ENCODE peak calls at places on chromosome 13, in ten cellular contexts. One of them, this sample, is unnamed.

GRCh38 chr13:49253310-49253709 is 5.6 kb downstream of the CDADC1 start:
- DNase-seq in brain microvascular endothelial cell: no peak
- DNase-seq in esophagus muscularis mucosa: no peak
- DNase-seq in uterus: no peak
- DNase-seq in foreskin keratinocyte: no peak
- DNase-seq in pancreas: no peak
- DNase-seq in GM23338: no peak
- DNase-seq in ovary: no peak
- DNase-seq in prostate gland: no peak
- DNase-seq in AG04450: no peak
- DNase-seq in this sample: no peak

GRCh38 chr13:113669871-113670341 is 2.9 kb downstream of the GRK1 start:
- DNase-seq in prostate gland: no peak
- DNase-seq in foreskin keratinocyte: no peak
- DNase-seq in AG04450: no peak
- DNase-seq in esophagus muscularis mucosa: no peak
- DNase-seq in brain microvascular endothelial cell: no peak
- DNase-seq in GM23338: no peak
- DNase-seq in ovary: no peak
- DNase-seq in uterus: peak
- DNase-seq in pancreas: peak
- DNase-seq in this sample: no peak

GRCh38 chr13:43446126-43446525 is 340.6 kb downstream of the ENOX1 start:
- DNase-seq in esophagus muscularis mucosa: no peak
- DNase-seq in uterus: no peak
- DNase-seq in ovary: no peak
- DNase-seq in GM23338: no peak
- DNase-seq in foreskin keratinocyte: no peak
- DNase-seq in pancreas: no peak
- DNase-seq in AG04450: no peak
- DNase-seq in brain microvascular endothelial cell: no peak
- DNase-seq in prostate gland: no peak
- DNase-seq in this sample: no peak

GRCh38 chr13:91133941-91134772 is 213.3 kb upstream of the MIR17HG start:
- DNase-seq in pancreas: peak
- DNase-seq in ovary: no peak
- DNase-seq in brain microvascular endothelial cell: peak
- DNase-seq in esophagus muscularis mucosa: no peak
- DNase-seq in prostate gland: peak
- DNase-seq in GM23338: peak
- DNase-seq in AG04450: peak
- DNase-seq in foreskin keratinocyte: peak
- DNase-seq in uterus: no peak
- DNase-seq in this sample: peak

GRCh38 chr13:110374644-110375370 is 67.7 kb downstream of the COL4A2 start:
- DNase-seq in foreskin keratinocyte: no peak
- DNase-seq in AG04450: no peak
- DNase-seq in brain microvascular endothelial cell: no peak
- DNase-seq in uterus: peak
- DNase-seq in pancreas: no peak
- DNase-seq in esophagus muscularis mucosa: no peak
- DNase-seq in prostate gland: no peak
- DNase-seq in ovary: no peak
- DNase-seq in GM23338: no peak
- DNase-seq in this sample: no peak

GRCh38 chr13:44470623-44471562 is 97.3 kb downstream of the SERP2 start:
- DNase-seq in GM23338: peak
- DNase-seq in pancreas: no peak
- DNase-seq in esophagus muscularis mucosa: no peak
- DNase-seq in brain microvascular endothelial cell: no peak
- DNase-seq in prostate gland: no peak
- DNase-seq in ovary: no peak
- DNase-seq in uterus: no peak
- DNase-seq in foreskin keratinocyte: no peak
- DNase-seq in AG04450: no peak
- DNase-seq in this sample: no peak

GRCh38 chr13:106851251-106851650 is 283.3 kb upstream of the ARGLU1 start:
- DNase-seq in AG04450: no peak
- DNase-seq in brain microvascular endothelial cell: peak
- DNase-seq in pancreas: no peak
- DNase-seq in GM23338: no peak
- DNase-seq in prostate gland: no peak
- DNase-seq in ovary: no peak
- DNase-seq in uterus: no peak
- DNase-seq in esophagus muscularis mucosa: no peak
- DNase-seq in foreskin keratinocyte: no peak
- DNase-seq in this sample: peak

GRCh38 chr13:42985312-42986175 is 6.5 kb downstream of the EPSTI1 start:
- DNase-seq in foreskin keratinocyte: no peak
- DNase-seq in esophagus muscularis mucosa: no peak
- DNase-seq in brain microvascular endothelial cell: no peak
- DNase-seq in uterus: peak
- DNase-seq in prostate gland: peak
- DNase-seq in ovary: peak
- DNase-seq in GM23338: no peak
- DNase-seq in pancreas: no peak
- DNase-seq in AG04450: no peak
- DNase-seq in this sample: no peak

GRCh38 chr13:75931116-75931515 is 295.0 kb downstream of the LMO7 start:
- DNase-seq in foreskin keratinocyte: no peak
- DNase-seq in pancreas: no peak
- DNase-seq in uterus: no peak
- DNase-seq in AG04450: no peak
- DNase-seq in GM23338: no peak
- DNase-seq in prostate gland: no peak
- DNase-seq in esophagus muscularis mucosa: no peak
- DNase-seq in brain microvascular endothelial cell: no peak
- DNase-seq in ovary: no peak
- DNase-seq in this sample: no peak

GRCh38 chr13:40982772-40983171 is 36.3 kb downstream of the ELF1 start:
- DNase-seq in esophagus muscularis mucosa: no peak
- DNase-seq in prostate gland: peak
- DNase-seq in ovary: peak
- DNase-seq in GM23338: no peak
- DNase-seq in pancreas: no peak
- DNase-seq in AG04450: no peak
- DNase-seq in brain microvascular endothelial cell: peak
- DNase-seq in foreskin keratinocyte: no peak
- DNase-seq in uterus: peak
- DNase-seq in this sample: no peak

DNA sequence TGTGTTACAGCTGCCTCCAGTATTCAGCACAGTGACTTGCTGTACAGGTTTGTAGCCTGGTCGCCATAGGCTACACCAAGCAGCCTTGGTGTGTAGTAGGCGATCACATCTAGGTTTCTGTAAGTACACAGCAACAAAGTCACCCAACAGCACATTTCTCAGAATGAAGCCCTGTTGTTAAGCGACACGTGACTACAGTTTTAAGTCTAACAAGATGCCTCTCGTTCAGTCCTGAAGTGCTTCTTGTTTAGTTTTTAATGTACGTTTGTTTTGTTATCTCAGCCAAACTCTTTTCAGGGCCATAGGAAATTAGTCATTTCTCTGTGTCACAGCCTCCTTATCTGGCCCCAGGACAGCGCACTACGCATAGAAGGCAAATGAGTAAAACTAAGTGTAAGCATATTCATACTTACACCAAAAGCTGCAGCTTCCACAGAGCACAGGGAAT is 50.0 kb upstream of the GPR183 start:
- DNase-seq in GM23338: no peak
- DNase-seq in brain microvascular endothelial cell: peak
- DNase-seq in foreskin keratinocyte: no peak
- DNase-seq in uterus: no peak
- DNase-seq in esophagus muscularis mucosa: no peak
- DNase-seq in AG04450: peak
- DNase-seq in ovary: no peak
- DNase-seq in prostate gland: no peak
- DNase-seq in pancreas: no peak
- DNase-seq in this sample: no peak
- H3K27ac ChIP-seq in GM23338: no peak
- H3K27ac ChIP-seq in brain microvascular endothelial cell: peak
- H3K27ac ChIP-seq in foreskin keratinocyte: no peak
- H3K27ac ChIP-seq in uterus: peak
- H3K27ac ChIP-seq in esophagus muscularis mucosa: peak
- H3K27ac ChIP-seq in AG04450: peak
- H3K27ac ChIP-seq in ovary: no peak
- H3K27ac ChIP-seq in prostate gland: peak
- H3K27ac ChIP-seq in pancreas: no peak
- H3K27ac ChIP-seq in this sample: no peak

DNA sequence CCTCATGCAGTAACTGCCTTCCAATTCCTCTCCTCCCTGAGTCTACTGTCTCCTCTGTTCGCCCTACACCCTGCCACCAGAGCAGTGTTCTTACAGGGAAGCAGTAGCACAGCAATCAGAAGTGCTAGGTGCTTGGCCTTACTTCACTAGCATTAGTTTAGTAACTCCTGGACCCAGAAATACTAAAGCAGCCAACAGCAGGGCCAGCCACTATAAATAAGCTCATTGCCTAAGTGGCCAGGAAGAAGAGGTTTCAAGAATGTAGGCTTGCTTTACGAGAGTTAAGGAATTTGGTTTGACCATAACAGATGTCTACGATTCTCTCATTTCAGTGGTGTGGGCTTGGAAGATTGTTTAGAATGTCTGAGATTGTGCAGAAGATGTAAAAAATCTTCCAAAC is 103.4 kb downstream of the ZAR1L start:
- DNase-seq in GM23338: no peak
- DNase-seq in foreskin keratinocyte: no peak
- DNase-seq in esophagus muscularis mucosa: peak
- DNase-seq in brain microvascular endothelial cell: peak
- DNase-seq in ovary: no peak
- DNase-seq in prostate gland: no peak
- DNase-seq in AG04450: peak
- DNase-seq in uterus: no peak
- DNase-seq in pancreas: no peak
- DNase-seq in this sample: no peak
- H3K27ac ChIP-seq in GM23338: no peak
- H3K27ac ChIP-seq in foreskin keratinocyte: no peak
- H3K27ac ChIP-seq in esophagus muscularis mucosa: peak
- H3K27ac ChIP-seq in brain microvascular endothelial cell: peak
- H3K27ac ChIP-seq in ovary: no peak
- H3K27ac ChIP-seq in prostate gland: no peak
- H3K27ac ChIP-seq in AG04450: peak
- H3K27ac ChIP-seq in uterus: peak
- H3K27ac ChIP-seq in pancreas: no peak
- H3K27ac ChIP-seq in this sample: no peak

GRCh38 chr13:26950546-26950945 is 190.0 kb upstream of the GPR12 start:
- DNase-seq in ovary: no peak
- DNase-seq in GM23338: no peak
- DNase-seq in prostate gland: no peak
- DNase-seq in pancreas: no peak
- DNase-seq in esophagus muscularis mucosa: no peak
- DNase-seq in AG04450: no peak
- DNase-seq in uterus: no peak
- DNase-seq in foreskin keratinocyte: no peak
- DNase-seq in brain microvascular endothelial cell: no peak
- DNase-seq in this sample: no peak
- H3K27ac ChIP-seq in ovary: no peak
- H3K27ac ChIP-seq in GM23338: no peak
- H3K27ac ChIP-seq in prostate gland: no peak
- H3K27ac ChIP-seq in pancreas: peak
- H3K27ac ChIP-seq in esophagus muscularis mucosa: no peak
- H3K27ac ChIP-seq in AG04450: no peak
- H3K27ac ChIP-seq in uterus: no peak
- H3K27ac ChIP-seq in foreskin keratinocyte: no peak
- H3K27ac ChIP-seq in brain microvascular endothelial cell: no peak
- H3K27ac ChIP-seq in this sample: no peak

DNA sequence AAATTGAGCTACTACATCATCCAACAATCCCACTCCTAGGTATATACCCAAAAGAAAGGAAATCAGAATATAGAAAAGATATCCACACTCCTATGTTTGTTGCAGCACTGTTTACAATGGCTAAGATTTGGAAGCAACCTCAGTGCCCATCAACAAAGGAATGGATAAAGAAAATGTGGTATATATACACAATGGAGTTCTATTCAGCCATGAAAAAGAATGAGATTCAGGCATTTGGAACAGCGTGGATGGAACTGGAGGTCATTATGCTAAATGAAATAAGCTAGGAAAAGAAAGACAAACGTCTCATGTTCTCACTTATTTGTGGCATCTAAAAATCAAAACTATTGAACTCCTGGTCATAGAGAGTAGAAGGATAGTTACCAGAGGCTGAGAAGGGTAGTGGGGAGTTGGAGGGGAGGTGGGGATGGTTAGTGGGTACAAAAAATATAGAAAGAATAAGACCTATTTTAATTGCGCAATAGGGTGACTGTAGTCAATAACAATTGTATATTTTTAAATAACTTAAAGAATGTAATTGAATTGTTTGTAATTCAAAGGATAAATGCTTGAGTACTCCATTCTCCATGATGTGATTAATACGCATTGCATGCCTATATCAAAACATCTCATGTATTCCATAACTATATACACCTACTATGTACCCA is 27.0 kb upstream of the HNRNPA1L2 start:
- DNase-seq in uterus: no peak
- DNase-seq in GM23338: no peak
- DNase-seq in prostate gland: no peak
- DNase-seq in brain microvascular endothelial cell: no peak
- DNase-seq in pancreas: no peak
- DNase-seq in esophagus muscularis mucosa: no peak
- DNase-seq in foreskin keratinocyte: no peak
- DNase-seq in ovary: no peak
- DNase-seq in AG04450: no peak
- DNase-seq in this sample: no peak
- H3K27ac ChIP-seq in uterus: no peak
- H3K27ac ChIP-seq in GM23338: no peak
- H3K27ac ChIP-seq in prostate gland: no peak
- H3K27ac ChIP-seq in brain microvascular endothelial cell: no peak
- H3K27ac ChIP-seq in pancreas: no peak
- H3K27ac ChIP-seq in esophagus muscularis mucosa: no peak
- H3K27ac ChIP-seq in foreskin keratinocyte: no peak
- H3K27ac ChIP-seq in ovary: no peak
- H3K27ac ChIP-seq in AG04450: no peak
- H3K27ac ChIP-seq in this sample: no peak

DNA sequence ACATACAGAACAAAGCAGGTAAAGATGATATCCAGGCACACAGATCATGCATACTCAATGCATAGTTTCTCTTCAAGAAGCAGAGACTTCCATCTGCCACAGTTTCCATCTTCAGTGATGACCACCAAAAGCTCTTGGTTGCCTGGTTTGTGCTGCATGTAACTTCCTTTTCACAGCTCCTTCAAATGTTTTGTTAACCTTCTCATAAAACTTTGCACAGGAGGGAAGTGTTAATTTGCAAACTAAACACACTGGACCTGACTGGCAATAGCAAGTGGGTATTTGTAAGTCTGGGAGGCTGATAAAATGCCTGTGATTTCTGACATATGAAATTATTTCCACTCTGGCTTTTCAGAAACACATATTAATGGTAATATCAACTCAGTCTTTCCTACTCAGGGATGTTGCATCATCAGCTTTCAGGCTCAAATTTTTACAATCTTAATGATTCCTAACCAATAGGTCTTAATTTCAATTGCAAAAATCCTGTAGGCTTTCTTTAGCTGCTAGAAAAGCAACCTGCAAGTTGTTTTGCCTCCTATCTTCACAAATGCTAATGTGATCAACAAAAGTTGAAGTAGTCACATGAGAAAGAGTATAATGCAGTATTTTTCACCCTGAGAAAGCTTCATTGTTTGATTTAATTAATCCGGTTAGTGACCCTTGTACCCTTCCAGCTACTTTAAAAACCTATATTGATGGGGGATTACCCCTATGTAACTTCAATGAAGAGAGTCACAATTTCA is 575.6 kb downstream of the DIAPH3 start:
- DNase-seq in prostate gland: no peak
- DNase-seq in ovary: no peak
- DNase-seq in brain microvascular endothelial cell: no peak
- DNase-seq in GM23338: peak
- DNase-seq in uterus: no peak
- DNase-seq in pancreas: no peak
- DNase-seq in foreskin keratinocyte: no peak
- DNase-seq in AG04450: no peak
- DNase-seq in esophagus muscularis mucosa: no peak
- DNase-seq in this sample: no peak
- H3K27ac ChIP-seq in prostate gland: no peak
- H3K27ac ChIP-seq in ovary: no peak
- H3K27ac ChIP-seq in brain microvascular endothelial cell: no peak
- H3K27ac ChIP-seq in GM23338: peak
- H3K27ac ChIP-seq in uterus: no peak
- H3K27ac ChIP-seq in pancreas: no peak
- H3K27ac ChIP-seq in foreskin keratinocyte: no peak
- H3K27ac ChIP-seq in AG04450: no peak
- H3K27ac ChIP-seq in esophagus muscularis mucosa: no peak
- H3K27ac ChIP-seq in this sample: no peak

This sample was measured in epithelial cell of prostate.